ENCODE peak calls at places on chromosomes 5 and 9, in nine cellular contexts. One of them, this sample, is unnamed.

GRCh38 chr5:22572941-22573340 is 280.2 kb downstream of the CDH12 start:
- DNase-seq in NCI-H1092 treated with DMSO at 0.1 percent for 48 hours: no peak
- DNase-seq in GM12864: no peak
- DNase-seq in thyroid gland: no peak
- DNase-seq in fibroblast of mammary gland: no peak
- DNase-seq in left cardiac atrium: no peak
- DNase-seq in iris pigment epithelial cell: no peak
- DNase-seq in GM06990: no peak
- DNase-seq in sigmoid colon: no peak
- DNase-seq in this sample: no peak

GRCh38 chr9:93664549-93665120 is 88.3 kb downstream of the PHF2 start:
- DNase-seq in GM12864: no peak
- DNase-seq in thyroid gland: no peak
- DNase-seq in GM06990: no peak
- DNase-seq in iris pigment epithelial cell: no peak
- DNase-seq in fibroblast of mammary gland: no peak
- DNase-seq in sigmoid colon: peak
- DNase-seq in NCI-H1092 treated with DMSO at 0.1 percent for 48 hours: no peak
- DNase-seq in left cardiac atrium: no peak
- DNase-seq in this sample: no peak

GRCh38 chr9:34810187-34810524 is 100.2 kb upstream of the CCL21 start:
- DNase-seq in GM12864: no peak
- DNase-seq in sigmoid colon: no peak
- DNase-seq in iris pigment epithelial cell: no peak
- DNase-seq in thyroid gland: no peak
- DNase-seq in NCI-H1092 treated with DMSO at 0.1 percent for 48 hours: no peak
- DNase-seq in GM06990: no peak
- DNase-seq in left cardiac atrium: no peak
- DNase-seq in fibroblast of mammary gland: no peak
- DNase-seq in this sample: no peak

GRCh38 chr5:73513996-73514395 is 15.8 kb downstream of the BTF3 start:
- DNase-seq in thyroid gland: no peak
- DNase-seq in sigmoid colon: no peak
- DNase-seq in NCI-H1092 treated with DMSO at 0.1 percent for 48 hours: no peak
- DNase-seq in fibroblast of mammary gland: no peak
- DNase-seq in left cardiac atrium: no peak
- DNase-seq in GM12864: no peak
- DNase-seq in iris pigment epithelial cell: no peak
- DNase-seq in GM06990: no peak
- DNase-seq in this sample: no peak

GRCh38 chr5:109650451-109650850 is 39.3 kb upstream of the MAN2A1 start:
- DNase-seq in left cardiac atrium: no peak
- DNase-seq in thyroid gland: no peak
- DNase-seq in GM12864: no peak
- DNase-seq in iris pigment epithelial cell: no peak
- DNase-seq in GM06990: no peak
- DNase-seq in NCI-H1092 treated with DMSO at 0.1 percent for 48 hours: no peak
- DNase-seq in fibroblast of mammary gland: no peak
- DNase-seq in sigmoid colon: no peak
- DNase-seq in this sample: no peak

GRCh38 chr5:118968925-118969375 is 19.4 kb downstream of the DTWD2 start:
- DNase-seq in GM06990: no peak
- DNase-seq in iris pigment epithelial cell: peak
- DNase-seq in sigmoid colon: no peak
- DNase-seq in NCI-H1092 treated with DMSO at 0.1 percent for 48 hours: no peak
- DNase-seq in thyroid gland: peak
- DNase-seq in fibroblast of mammary gland: peak
- DNase-seq in left cardiac atrium: peak
- DNase-seq in GM12864: no peak
- DNase-seq in this sample: no peak

GRCh38 chr5:177604116-177604521 is 4.2 kb downstream of the B4GALT7 start:
- DNase-seq in GM06990: no peak
- DNase-seq in thyroid gland: no peak
- DNase-seq in NCI-H1092 treated with DMSO at 0.1 percent for 48 hours: no peak
- DNase-seq in fibroblast of mammary gland: no peak
- DNase-seq in left cardiac atrium: no peak
- DNase-seq in sigmoid colon: no peak
- DNase-seq in iris pigment epithelial cell: no peak
- DNase-seq in GM12864: no peak
- DNase-seq in this sample: no peak

GRCh38 chr9:69822091-69822750 is 1.6 kb downstream of the CFAP95 start:
- DNase-seq in NCI-H1092 treated with DMSO at 0.1 percent for 48 hours: no peak
- DNase-seq in left cardiac atrium: no peak
- DNase-seq in thyroid gland: no peak
- DNase-seq in sigmoid colon: no peak
- DNase-seq in GM06990: peak
- DNase-seq in iris pigment epithelial cell: peak
- DNase-seq in GM12864: no peak
- DNase-seq in fibroblast of mammary gland: peak
- DNase-seq in this sample: no peak

GRCh38 chr9:131960805-131961495 is 118.7 kb downstream of the MED27 start:
- DNase-seq in NCI-H1092 treated with DMSO at 0.1 percent for 48 hours: no peak
- DNase-seq in fibroblast of mammary gland: no peak
- DNase-seq in GM12864: no peak
- DNase-seq in thyroid gland: no peak
- DNase-seq in iris pigment epithelial cell: no peak
- DNase-seq in sigmoid colon: no peak
- DNase-seq in left cardiac atrium: no peak
- DNase-seq in GM06990: no peak
- DNase-seq in this sample: no peak

GRCh38 chr9:85543196-85543595 is 198.6 kb downstream of the AGTPBP1 start:
- DNase-seq in fibroblast of mammary gland: no peak
- DNase-seq in iris pigment epithelial cell: no peak
- DNase-seq in thyroid gland: no peak
- DNase-seq in NCI-H1092 treated with DMSO at 0.1 percent for 48 hours: no peak
- DNase-seq in left cardiac atrium: no peak
- DNase-seq in sigmoid colon: no peak
- DNase-seq in GM06990: no peak
- DNase-seq in GM12864: no peak
- DNase-seq in this sample: no peak

GRCh38 chr9:131522257-131523085 is 8.6 kb downstream of the UCK1 start:
- DNase-seq in left cardiac atrium: no peak
- DNase-seq in GM06990: no peak
- DNase-seq in iris pigment epithelial cell: no peak
- DNase-seq in NCI-H1092 treated with DMSO at 0.1 percent for 48 hours: no peak
- DNase-seq in GM12864: no peak
- DNase-seq in sigmoid colon: peak
- DNase-seq in thyroid gland: no peak
- DNase-seq in fibroblast of mammary gland: no peak
- DNase-seq in this sample: no peak

This sample was measured in D341Med.